ENCODE peak calls at places on chromosome 19, in nine cellular contexts. T is uterus, G is heart left ventricle, I is prostate gland, O is K562, S is IMR-90, R is vagina, E is tibial nerve, L is esophagus muscularis mucosa. K is an unnamed sample.
A peak's percentile ranks its signal among the peaks of the same experiment; 100 is the strongest.

GRCh38 chr19:3698386-3698950 is 1.8 kb downstream of the PIP5K1C start:
- DNase-seq in T (no peak), G (no peak), I (no peak), O (no peak), S (peak; percentile 28), R (no peak), E (no peak), L (no peak), K (no peak)

GRCh38 chr19:34505321-34506025 is 23.9 kb downstream of the WTIP start:
- DNase-seq in T (no peak), G (no peak), I (no peak), O (no peak), S (no peak), R (peak; percentile 71), E (no peak), L (peak; percentile 45), K (no peak)

GRCh38 chr19:50922316-50922853 is 11.2 kb upstream of the KLK4 start:
- DNase-seq in T (peak; percentile 41), G (peak; percentile 68), I (peak; percentile 85), O (peak; percentile 89), S (peak; percentile 67), R (no peak), E (peak; percentile 23), L (no peak), K (peak; percentile 79)

GRCh38 chr19:4988770-4989251 is 19.9 kb downstream of the KDM4B start:
- DNase-seq in T (peak; percentile 84), G (peak; percentile 86), I (no peak), O (no peak), S (peak; percentile 88), R (no peak), E (no peak), L (no peak), K (peak; percentile 86)

GRCh38 chr19:33064778-33065550 is at the start of gene RHPN2:
- DNase-seq in T (peak; percentile 63), G (peak; percentile 48), I (peak; percentile 72), O (peak; percentile 86), S (peak; percentile 45), R (no peak), E (peak; percentile 22), L (no peak), K (peak; percentile 73)

GRCh38 chr19:980133-980998 is 3.8 kb upstream of the WDR18 start:
- DNase-seq in T (no peak), G (no peak), I (no peak), O (peak; percentile 98), S (no peak), R (no peak), E (no peak), L (no peak), K (no peak)

GRCh38 chr19:46069841-46070341 is 29.1 kb upstream of the IGFL4 start:
- DNase-seq in T (no peak), G (no peak), I (no peak), O (no peak), S (peak; percentile 93), R (no peak), E (no peak), L (no peak), K (no peak)

GRCh38 chr19:45253396-45254027 is 2.4 kb downstream of the MARK4 start:
- DNase-seq in T (no peak), G (no peak), I (no peak), O (no peak), S (peak; percentile 21), R (no peak), E (no peak), L (no peak), K (no peak)

GRCh38 chr19:18488838-18489626 is 32.8 kb downstream of the ELL start:
- DNase-seq in T (no peak), G (no peak), I (no peak), O (peak; percentile 68), S (no peak), R (no peak), E (no peak), L (no peak), K (peak; percentile 93)

GRCh38 chr19:40717880-40718773 is 1.2 kb downstream of the ITPKC start:
- DNase-seq in T (peak; percentile 48), G (no peak), I (peak; percentile 41), O (peak; percentile 38), S (peak; percentile 15), R (no peak), E (no peak), L (no peak), K (peak; percentile 39)

GRCh38 chr19:35000338-35000646 is 169 bp downstream of the GRAMD1A start:
- DNase-seq in T (no peak), G (no peak), I (no peak), O (no peak), S (no peak), R (no peak), E (no peak), L (no peak), K (no peak)

GRCh38 chr19:48608798-48609263 is 2.3 kb downstream of the SPACA4 start:
- DNase-seq in T (no peak), G (no peak), I (no peak), O (peak; percentile 69), S (no peak), R (no peak), E (no peak), L (no peak), K (no peak)

GRCh38 chr19:944663-945241 is 18.9 kb downstream of the ARID3A start:
- DNase-seq in T (no peak), G (no peak), I (no peak), O (no peak), S (no peak), R (no peak), E (no peak), L (no peak), K (no peak)

GRCh38 chr19:32675720-32676185 is at the start of gene RGS9BP:
- DNase-seq in T (peak; percentile 73), G (peak; percentile 92), I (peak; percentile 70), O (peak; percentile 71), S (peak; percentile 59), R (no peak), E (peak; percentile 58), L (no peak), K (peak; percentile 82)

GRCh38 chr19:5478241-5478924 is 23.2 kb downstream of the ZNRF4 start:
- DNase-seq in T (no peak), G (no peak), I (no peak), O (no peak), S (no peak), R (no peak), E (no peak), L (no peak), K (no peak)

DNA sequence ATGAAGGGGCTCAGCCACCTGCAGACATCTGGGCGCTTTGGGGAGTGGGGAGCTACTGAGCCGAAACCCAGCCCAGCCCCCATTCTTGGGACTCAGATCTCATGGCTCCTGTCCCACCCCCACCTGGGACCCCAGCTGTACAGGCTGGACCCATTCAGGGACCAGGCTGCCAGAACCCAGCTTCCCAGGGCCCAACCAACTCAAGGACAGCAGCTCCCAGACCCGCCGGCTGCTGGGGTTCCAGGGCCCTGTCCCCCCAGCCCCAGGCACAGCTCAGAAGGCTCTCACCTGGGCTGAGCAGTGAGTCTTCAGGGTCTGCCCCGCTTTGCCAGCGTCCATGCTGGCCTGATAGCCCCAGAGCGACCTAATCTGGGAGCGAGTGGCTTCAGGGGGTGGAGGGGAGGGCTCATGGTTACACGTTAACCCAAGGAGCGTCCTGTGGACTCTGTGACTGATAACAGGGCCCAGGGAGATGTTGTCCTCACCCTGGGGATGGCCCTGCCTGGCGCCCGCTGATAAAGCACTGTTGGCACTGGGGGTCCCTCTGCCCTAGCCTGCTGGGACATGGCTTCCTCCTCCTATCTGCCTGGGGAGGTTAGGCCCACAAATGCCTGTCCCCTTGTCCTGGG is at the start of gene TMEM86B:
- DNase-seq in T (no peak), G (no peak), I (no peak), O (no peak), S (no peak), R (no peak), E (no peak), L (no peak), K (no peak)
- TF ChIP-seq POLR2A in T (no peak), G (no peak), I (no peak), O (no peak), S (no peak), R (no peak), E (no peak), L (no peak), K (no peak)

GRCh38 chr19:58129284-58129683 is 21.3 kb downstream of the ZNF329 start:
- DNase-seq in T (no peak), G (no peak), I (no peak), O (no peak), S (no peak), R (no peak), E (no peak), L (no peak), K (no peak)

GRCh38 chr19:58134244-58134643 is 16.3 kb downstream of the ZNF329 start:
- DNase-seq in T (no peak), G (no peak), I (no peak), O (no peak), S (no peak), R (no peak), E (no peak), L (no peak), K (no peak)
- H3K9me3 ChIP-seq in T (peaks cover 100% of the 10 kb centered on the region), G (peaks cover 34% of the 10 kb centered on the region), I (peaks cover 10% of the 10 kb centered on the region), O (peaks cover 4% of the 10 kb centered on the region), S (peaks cover 89% of the 10 kb centered on the region), R (peaks cover 95% of the 10 kb centered on the region), E (peaks cover 13% of the 10 kb centered on the region), L (peaks cover 100% of the 10 kb centered on the region), K (peaks cover 11% of the 10 kb centered on the region)

DNA sequence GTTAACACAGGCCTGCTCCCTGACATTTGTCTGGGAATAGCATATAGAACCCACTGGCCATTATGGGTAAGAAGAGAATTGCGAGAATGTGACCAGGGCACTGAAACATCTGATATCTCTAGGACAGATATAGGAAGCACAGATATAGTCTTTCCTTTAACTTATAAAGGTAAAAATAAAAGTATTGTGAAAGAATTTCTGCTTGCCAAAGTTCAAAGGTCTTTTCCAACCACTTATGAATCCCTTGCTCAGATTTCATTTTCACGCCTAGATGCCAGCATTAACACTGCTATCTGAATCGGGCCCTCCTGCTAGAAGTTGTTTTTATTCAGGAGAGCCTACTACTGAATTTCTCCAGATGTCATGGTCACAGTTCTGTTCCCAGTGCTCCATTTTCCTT is 27.7 kb downstream of the BBC3 start:
- DNase-seq in T (no peak), G (no peak), I (no peak), O (no peak), S (no peak), R (no peak), E (no peak), L (no peak), K (no peak)
- H3K36me3 ChIP-seq in T (no peaks in the 10 kb centered on the region), G (peaks cover 67% of the 10 kb centered on the region), I (no peaks in the 10 kb centered on the region), O (peaks cover 81% of the 10 kb centered on the region), S (peaks cover 37% of the 10 kb centered on the region), R (no peaks in the 10 kb centered on the region), E (peaks cover 68% of the 10 kb centered on the region), L (peaks cover 79% of the 10 kb centered on the region), K (peaks cover 9% of the 10 kb centered on the region)

DNA sequence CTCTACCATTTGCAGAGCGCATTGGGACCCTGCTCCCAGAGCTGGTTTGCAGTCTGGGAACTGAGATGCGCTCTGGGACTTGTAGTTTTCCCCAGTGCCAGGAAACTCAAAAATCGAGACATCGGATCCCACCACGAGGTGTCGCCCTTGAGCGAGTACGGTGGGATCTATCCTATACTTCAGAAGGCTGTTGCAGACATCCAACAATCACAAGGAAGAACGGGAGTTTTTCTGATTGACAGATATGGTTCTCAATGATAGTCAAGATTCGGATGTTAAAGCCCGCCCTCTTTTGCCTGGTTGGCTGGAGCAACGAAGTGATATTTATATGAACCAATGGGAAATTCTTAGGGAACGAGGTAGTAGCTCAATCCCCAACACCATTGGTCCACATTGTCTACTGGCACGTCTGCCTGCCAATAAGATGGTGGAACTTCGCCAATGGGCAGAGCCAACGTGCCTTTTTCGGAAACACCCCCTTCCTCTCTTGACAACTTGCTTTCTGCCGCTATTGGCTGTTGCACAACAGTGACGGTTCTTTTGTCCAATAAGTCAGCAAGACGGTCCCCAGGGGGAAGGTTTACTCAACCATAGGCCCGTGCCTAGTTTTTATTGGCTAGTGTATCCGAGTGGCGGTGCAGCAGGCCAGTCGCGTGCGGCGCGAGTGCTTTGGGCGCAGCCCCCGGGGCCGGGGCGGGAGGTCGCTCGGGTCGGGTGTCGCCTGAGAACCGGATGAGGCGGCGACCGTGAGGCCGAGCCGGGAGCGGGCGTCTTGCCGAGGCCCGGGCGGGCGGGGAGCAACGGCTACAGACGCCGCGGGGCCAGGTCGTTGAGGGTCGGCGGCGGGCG is at the start of gene DNM2:
- DNase-seq in T (peak; percentile 99), G (peak; percentile 99), I (peak; percentile 100), O (peak; percentile 100), S (peak; percentile 100), R (peak; percentile 100), E (peak; percentile 96), L (peak; percentile 100), K (peak; percentile 98)
- TF ChIP-seq POLR2A in T (peak; percentile 56), G (peak; percentile 89), I (peak; percentile 89), O (no peak), S (no peak), R (peak; percentile 24), E (peak; percentile 46), L (peak; percentile 73), K (no peak)